ENCODE peak calls at places on chromosomes 12 and 14, in four cellular contexts. One of them, this sample, is unnamed.

GRCh38 chr12:72828662-72829324 is 556.6 kb downstream of the TRHDE start:
- DNase-seq in SHP77: no peak
- DNase-seq in lung microvascular endothelial cell: no peak
- DNase-seq in GM12865: no peak
- DNase-seq in this sample: no peak

GRCh38 chr12:107845226-107845979 is 70.9 kb downstream of the ASCL4 start:
- DNase-seq in SHP77: no peak
- DNase-seq in lung microvascular endothelial cell: no peak
- DNase-seq in GM12865: no peak
- DNase-seq in this sample: no peak

GRCh38 chr14:69887740-69888657 is 8.8 kb downstream of the SMOC1 start:
- DNase-seq in SHP77: no peak
- DNase-seq in lung microvascular endothelial cell: no peak
- DNase-seq in GM12865: no peak
- DNase-seq in this sample: no peak

GRCh38 chr14:79514700-79515099 is 696.6 kb downstream of the DIO2 start:
- DNase-seq in SHP77: no peak
- DNase-seq in lung microvascular endothelial cell: no peak
- DNase-seq in GM12865: no peak
- DNase-seq in this sample: no peak

GRCh38 chr14:92501891-92502351 is 11.7 kb upstream of the RIN3 start:
- DNase-seq in SHP77: no peak
- DNase-seq in lung microvascular endothelial cell: no peak
- DNase-seq in GM12865: no peak
- DNase-seq in this sample: no peak

GRCh38 chr14:26820101-26820500 is 222.3 kb upstream of the NOVA1 start:
- DNase-seq in SHP77: peak; percentile 13
- DNase-seq in lung microvascular endothelial cell: no peak
- DNase-seq in GM12865: no peak
- DNase-seq in this sample: no peak

GRCh38 chr12:11958216-11959091 is 112.3 kb upstream of the BCL2L14 start:
- DNase-seq in SHP77: no peak
- DNase-seq in lung microvascular endothelial cell: peak; percentile 78
- DNase-seq in GM12865: peak; percentile 79
- DNase-seq in this sample: no peak

GRCh38 chr12:98916106-98916505 is 271.0 kb downstream of the APAF1 start:
- DNase-seq in SHP77: no peak
- DNase-seq in lung microvascular endothelial cell: no peak
- DNase-seq in GM12865: no peak
- DNase-seq in this sample: no peak

GRCh38 chr14:38866461-38866860 is 236.6 kb downstream of the SEC23A start:
- DNase-seq in SHP77: no peak
- DNase-seq in lung microvascular endothelial cell: no peak
- DNase-seq in GM12865: no peak
- DNase-seq in this sample: no peak

GRCh38 chr14:63941023-63941422 is 88.2 kb downstream of the SYNE2 start:
- DNase-seq in SHP77: no peak
- DNase-seq in lung microvascular endothelial cell: no peak
- DNase-seq in GM12865: no peak
- DNase-seq in this sample: no peak

GRCh38 chr12:103269962-103270361 is 225.8 kb downstream of the C12orf42 start:
- DNase-seq in SHP77: peak; percentile 53
- DNase-seq in lung microvascular endothelial cell: no peak
- DNase-seq in GM12865: no peak
- DNase-seq in this sample: no peak

GRCh38 chr12:120199595-120200306 is 1.2 kb downstream of the RPLP0 start:
- DNase-seq in SHP77: no peak
- DNase-seq in lung microvascular endothelial cell: peak; percentile 23
- DNase-seq in GM12865: peak; percentile 49
- DNase-seq in this sample: no peak

This sample was measured in CD4-positive, alpha-beta memory T cell.